ENCODE peak calls at places on chromosomes 3 and 15, in six cellular contexts. B is stimulated activated CD4-positive, alpha-beta T cell treated with anti-CD3 and anti-CD28 coated beads, Interleukin-2, amount 100 ng/mL, for 48 hours; V is AG08395; Q is breast epithelium; P is T-helper 22 cell; E is ACHN. M is an unnamed sample.

GRCh38 chr15:101445562-101446526 is 43.7 kb downstream of the PCSK6 start:
- DNase-seq in B (no peak), V (no peak), Q (no peak), P (no peak), E (no peak), M (no peak)

GRCh38 chr3:161310649-161311423 is 60.5 kb downstream of the SPTSSB start:
- DNase-seq in B (peak), V (no peak), Q (no peak), P (peak), E (no peak), M (no peak)

GRCh38 chr3:130255442-130255841 is 90.0 kb upstream of the COL6A5 start:
- DNase-seq in B (no peak), V (no peak), Q (no peak), P (no peak), E (no peak), M (no peak)

GRCh38 chr3:68666409-68667193 is 265.7 kb downstream of the TAFA4 start:
- DNase-seq in B (no peak), V (no peak), Q (no peak), P (no peak), E (no peak), M (no peak)

GRCh38 chr15:63238796-63239195 is 38.6 kb upstream of the APH1B start:
- DNase-seq in B (peak), V (peak), Q (no peak), P (no peak), E (no peak), M (no peak)

GRCh38 chr3:153029350-153029749 is 132.7 kb upstream of the RAP2B start:
- DNase-seq in B (no peak), V (no peak), Q (no peak), P (no peak), E (no peak), M (no peak)

GRCh38 chr3:161273589-161274218 is 52.6 kb downstream of the NMD3 start:
- DNase-seq in B (peak), V (no peak), Q (no peak), P (no peak), E (peak), M (no peak)

GRCh38 chr3:65597225-65597951 is 441.3 kb downstream of the MAGI1 start:
- DNase-seq in B (no peak), V (peak), Q (no peak), P (no peak), E (no peak), M (peak)

GRCh38 chr3:169809230-169809795 is 3.4 kb upstream of the LRRIQ4 start:
- DNase-seq in B (no peak), V (no peak), Q (no peak), P (no peak), E (no peak), M (no peak)

GRCh38 chr3:175526609-175527280 is 667.6 kb downstream of the NAALADL2 start:
- DNase-seq in B (no peak), V (peak), Q (no peak), P (no peak), E (peak), M (no peak)

M was measured in H54.